ENCODE peak calls at places on chromosomes 3 and 15, in eight cellular contexts. L is RWPE1, G is OCI-LY7, I is Peyer's patch, W is vagina, N is left lung, V is kidney epithelial cell, T is fibroblast of mammary gland. M is an unnamed sample.
A peak's percentile ranks its signal among the peaks of the same experiment; 100 is the strongest.

GRCh38 chr3:56303508-56303907 is 164.8 kb downstream of the ERC2 start:
- DNase-seq in L (no peak), G (peak; percentile 79), I (no peak), W (no peak), N (no peak), V (peak; percentile 53), T (peak; percentile 44), M (no peak)

GRCh38 chr3:122577409-122578028 is at the start of gene PARP15:
- DNase-seq in L (no peak), G (peak; percentile 58), I (peak; percentile 51), W (no peak), N (peak; percentile 82), V (no peak), T (no peak), M (no peak)

GRCh38 chr3:138068579-138069174 is 46.7 kb downstream of the DZIP1L start:
- DNase-seq in L (peak; percentile 86), G (peak; percentile 73), I (peak; percentile 73), W (no peak), N (peak; percentile 93), V (no peak), T (peak; percentile 89), M (no peak)

GRCh38 chr3:71290301-71290700 is 293.2 kb downstream of the FOXP1 start:
- DNase-seq in L (no peak), G (no peak), I (no peak), W (no peak), N (no peak), V (no peak), T (no peak), M (no peak)

GRCh38 chr3:81416812-81417211 is 344.6 kb downstream of the GBE1 start:
- DNase-seq in L (no peak), G (no peak), I (no peak), W (no peak), N (no peak), V (no peak), T (no peak), M (no peak)

GRCh38 chr3:196322-197153 is at the start of gene CHL1:
- DNase-seq in L (no peak), G (no peak), I (no peak), W (no peak), N (peak; percentile 68), V (no peak), T (no peak), M (no peak)

GRCh38 chr3:37526511-37526910 is 335.2 kb upstream of the CTDSPL start:
- DNase-seq in L (no peak), G (no peak), I (no peak), W (no peak), N (no peak), V (no peak), T (peak; percentile 84), M (no peak)

GRCh38 chr3:29465836-29466235 is 185.0 kb downstream of the RBMS3 start:
- DNase-seq in L (no peak), G (no peak), I (no peak), W (no peak), N (no peak), V (peak; percentile 14), T (peak; percentile 61), M (no peak)

GRCh38 chr15:60223161-60223560 is 174.6 kb downstream of the ANXA2 start:
- DNase-seq in L (no peak), G (no peak), I (no peak), W (no peak), N (no peak), V (no peak), T (no peak), M (no peak)

GRCh38 chr15:29615791-29616190 is 206.5 kb downstream of the TJP1 start:
- DNase-seq in L (no peak), G (no peak), I (no peak), W (no peak), N (no peak), V (no peak), T (no peak), M (no peak)

GRCh38 chr15:43975326-43975725 is 148.5 kb downstream of the WDR76 start:
- DNase-seq in L (no peak), G (no peak), I (no peak), W (no peak), N (no peak), V (no peak), T (no peak), M (no peak)

GRCh38 chr3:98972155-98972554 is 70.7 kb upstream of the DCBLD2 start:
- DNase-seq in L (peak; percentile 60), G (no peak), I (no peak), W (no peak), N (no peak), V (peak; percentile 92), T (peak; percentile 97), M (no peak)

GRCh38 chr3:124620600-124621063 is 109.6 kb upstream of the UMPS start:
- DNase-seq in L (no peak), G (peak; percentile 4), I (peak; percentile 56), W (no peak), N (no peak), V (no peak), T (peak; percentile 33), M (no peak)

GRCh38 chr3:13352621-13353131 is 67.4 kb downstream of the NUP210 start:
- DNase-seq in L (no peak), G (no peak), I (no peak), W (no peak), N (peak; percentile 58), V (peak; percentile 26), T (peak; percentile 10), M (no peak)

GRCh38 chr15:82942691-82943090 is 9.8 kb downstream of the HOMER2 start:
- DNase-seq in L (peak; percentile 97), G (no peak), I (no peak), W (no peak), N (peak; percentile 76), V (peak; percentile 87), T (peak; percentile 55), M (no peak)

GRCh38 chr15:77541421-77542181 is 91.1 kb downstream of the LINGO1 start:
- DNase-seq in L (no peak), G (no peak), I (peak; percentile 48), W (no peak), N (peak; percentile 79), V (no peak), T (no peak), M (peak; percentile 89)

GRCh38 chr3:46856576-46857471 is 6.4 kb downstream of the MYL3 start:
- DNase-seq in L (no peak), G (no peak), I (peak; percentile 32), W (no peak), N (no peak), V (no peak), T (no peak), M (peak; percentile 83)

GRCh38 chr3:99630815-99631214 is 7.6 kb upstream of the COL8A1 start:
- DNase-seq in L (peak; percentile 27), G (no peak), I (no peak), W (no peak), N (no peak), V (no peak), T (no peak), M (no peak)

GRCh38 chr3:146536681-146537080 is 7.7 kb downstream of the PLSCR1 start:
- DNase-seq in L (no peak), G (no peak), I (no peak), W (no peak), N (no peak), V (no peak), T (no peak), M (no peak)

GRCh38 chr15:88649286-88649733 is 10.5 kb downstream of the ISG20 start:
- DNase-seq in L (peak; percentile 73), G (no peak), I (peak; percentile 50), W (peak; percentile 83), N (no peak), V (peak; percentile 89), T (peak; percentile 98), M (peak; percentile 75)

GRCh38 chr3:48855681-48856447 is 8.2 kb upstream of the PRKAR2A start:
- DNase-seq in L (no peak), G (no peak), I (no peak), W (no peak), N (no peak), V (no peak), T (no peak), M (peak; percentile 24)

GRCh38 chr15:90838066-90838465 is 30.3 kb upstream of the FURIN start:
- DNase-seq in L (no peak), G (no peak), I (no peak), W (no peak), N (no peak), V (no peak), T (no peak), M (no peak)

DNA sequence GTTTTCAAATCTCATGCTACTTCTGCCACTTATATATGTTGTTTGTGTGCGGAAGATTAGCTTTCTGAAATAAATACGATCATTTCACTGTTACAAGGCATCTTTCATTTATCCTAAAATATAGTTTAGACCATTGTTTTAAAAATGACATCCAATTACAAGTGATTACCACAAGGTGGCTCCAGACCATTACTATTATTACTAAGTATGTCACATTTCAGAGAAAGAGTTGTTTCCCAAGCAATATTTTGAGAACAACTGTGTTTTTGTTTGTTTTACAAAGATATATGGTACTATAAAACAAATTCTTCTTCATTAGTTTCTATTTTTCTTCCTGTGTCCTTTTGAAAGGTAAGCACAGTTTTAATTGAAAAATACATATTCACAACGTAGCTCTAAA is 136.0 kb upstream of the RAP2B start:
- DNase-seq in L (peak; percentile 41), G (peak; percentile 52), I (no peak), W (no peak), N (no peak), V (no peak), T (peak; percentile 61), M (no peak)
- TF ChIP-seq CTCF in L (peak; percentile 77), G (peak; percentile 91), I (peak; percentile 58), W (peak; percentile 47), N (peak; percentile 57), V (peak; percentile 44), T (peak; percentile 64), M (peak; percentile 94)

GRCh38 chr3:52108302-52109232 is 45.7 kb downstream of the POC1A start:
- DNase-seq in L (no peak), G (no peak), I (no peak), W (no peak), N (no peak), V (no peak), T (peak; percentile 54), M (peak; percentile 44)
- TF ChIP-seq CTCF in L (no peak), G (no peak), I (no peak), W (no peak), N (no peak), V (no peak), T (peak; percentile 46), M (peak; percentile 34)

GRCh38 chr3:65285956-65286355 is 598.2 kb upstream of the ADAMTS9 start:
- DNase-seq in L (no peak), G (no peak), I (no peak), W (no peak), N (no peak), V (no peak), T (no peak), M (no peak)
- TF ChIP-seq CTCF in L (no peak), G (no peak), I (no peak), W (no peak), N (no peak), V (no peak), T (no peak), M (no peak)

DNA sequence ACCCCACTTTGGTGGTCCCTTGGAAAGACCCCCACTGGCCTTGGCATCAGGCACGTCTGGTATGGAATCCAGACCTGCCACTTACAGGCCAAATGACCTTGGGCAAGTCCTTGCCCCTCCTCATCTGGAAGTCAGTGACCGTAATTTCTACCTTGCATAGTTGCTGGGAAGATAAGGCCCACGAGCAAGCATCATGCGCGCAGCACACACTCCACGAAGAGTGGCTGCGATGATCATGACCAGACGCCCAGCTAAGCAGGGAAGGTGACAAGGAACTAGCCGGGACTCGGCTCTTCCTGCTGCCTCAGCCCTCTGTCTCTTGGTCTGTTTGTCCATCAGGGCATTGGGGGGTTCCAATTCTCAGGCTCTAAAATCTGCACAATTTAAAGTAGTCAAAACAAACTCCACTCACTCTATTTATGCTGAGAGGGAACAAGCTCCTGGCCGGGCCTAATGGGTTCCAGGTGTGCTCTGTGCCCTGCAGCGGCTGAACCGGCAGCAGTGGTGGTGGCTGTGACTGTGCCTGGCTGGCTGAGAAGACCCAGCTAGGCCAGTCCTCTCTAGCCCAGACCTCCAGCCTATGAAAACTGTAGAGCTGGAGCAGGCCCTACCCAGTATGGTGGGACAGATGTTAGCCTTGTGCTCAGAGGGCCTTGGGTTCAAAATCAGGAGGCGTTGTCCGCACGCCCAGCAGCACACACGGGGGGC is 36.8 kb downstream of the EPHB3 start:
- DNase-seq in L (no peak), G (no peak), I (no peak), W (no peak), N (peak; percentile 41), V (no peak), T (no peak), M (no peak)
- TF ChIP-seq CTCF in L (no peak), G (no peak), I (no peak), W (no peak), N (no peak), V (no peak), T (no peak), M (no peak)